ENCODE peak calls at places on chromosomes 6 and 20, in eight cellular contexts. N, O, U, E, V, Y, C and G are unnamed samples.

GRCh38 chr20:5056801-5057599 is 55.7 kb upstream of the SLC23A2 start:
- DNase-seq in N (peak), O (no peak), U (peak), E (no peak), V (peak), Y (peak), C (no peak), G (peak)

GRCh38 chr6:106745396-106745795 is 116.0 kb downstream of the QRSL1 start:
- DNase-seq in N (no peak), O (no peak), U (no peak), E (no peak), V (no peak), Y (no peak), C (no peak), G (no peak)

GRCh38 chr6:24788031-24788665 is 10.6 kb downstream of the ARMH2 start:
- DNase-seq in N (no peak), O (no peak), U (no peak), E (no peak), V (no peak), Y (peak), C (no peak), G (no peak)

GRCh38 chr6:168264593-168265335 is 54.8 kb downstream of the DACT2 start:
- DNase-seq in N (no peak), O (peak), U (no peak), E (no peak), V (no peak), Y (no peak), C (peak), G (no peak)

GRCh38 chr20:46010491-46011405 is 2.0 kb downstream of the MMP9 start:
- DNase-seq in N (no peak), O (no peak), U (no peak), E (peak), V (peak), Y (peak), C (no peak), G (no peak)

GRCh38 chr20:1474817-1475603 is 8.4 kb upstream of the NSFL1C start:
- DNase-seq in N (no peak), O (no peak), U (no peak), E (no peak), V (no peak), Y (no peak), C (no peak), G (no peak)

GRCh38 chr20:32646486-32646885 is 27.3 kb downstream of the C20orf203 start:
- DNase-seq in N (no peak), O (no peak), U (no peak), E (no peak), V (no peak), Y (no peak), C (no peak), G (no peak)

GRCh38 chr6:441126-441920 is 49.8 kb downstream of the IRF4 start:
- DNase-seq in N (no peak), O (no peak), U (no peak), E (no peak), V (no peak), Y (no peak), C (no peak), G (no peak)

GRCh38 chr6:41650120-41650519 is 11.9 kb downstream of the MDFI start:
- DNase-seq in N (no peak), O (no peak), U (no peak), E (no peak), V (no peak), Y (no peak), C (no peak), G (no peak)

GRCh38 chr6:166786704-166787293 is 159.7 kb upstream of the RPS6KA2 start:
- DNase-seq in N (peak), O (no peak), U (peak), E (peak), V (no peak), Y (peak), C (no peak), G (peak)

GRCh38 chr20:56247954-56248782 is at the start of gene MC3R:
- DNase-seq in N (peak), O (no peak), U (peak), E (peak), V (no peak), Y (peak), C (peak), G (peak)

GRCh38 chr6:14925627-14926026 is 320.2 kb upstream of the JARID2 start:
- DNase-seq in N (no peak), O (no peak), U (no peak), E (no peak), V (no peak), Y (peak), C (no peak), G (no peak)

GRCh38 chr20:32150291-32150848 is 40.9 kb downstream of the TM9SF4 start:
- DNase-seq in N (peak), O (peak), U (no peak), E (no peak), V (no peak), Y (no peak), C (no peak), G (no peak)

GRCh38 chr6:67887747-67888545 is 747.1 kb upstream of the ADGRB3 start:
- DNase-seq in N (no peak), O (no peak), U (no peak), E (no peak), V (no peak), Y (no peak), C (no peak), G (no peak)

GRCh38 chr6:128807577-128807976 is 75.4 kb upstream of the LAMA2 start:
- DNase-seq in N (no peak), O (no peak), U (no peak), E (no peak), V (no peak), Y (peak), C (no peak), G (peak)

GRCh38 chr20:37757550-37757949 is 63.7 kb downstream of the CTNNBL1 start:
- DNase-seq in N (no peak), O (no peak), U (no peak), E (no peak), V (no peak), Y (no peak), C (no peak), G (no peak)

GRCh38 chr20:46013826-46014516 is 5.3 kb downstream of the MMP9 start:
- DNase-seq in N (peak), O (no peak), U (no peak), E (peak), V (peak), Y (peak), C (peak), G (peak)

GRCh38 chr6:126210398-126211075 is 129.4 kb upstream of the CENPW start:
- DNase-seq in N (no peak), O (no peak), U (no peak), E (no peak), V (no peak), Y (peak), C (no peak), G (peak)

GRCh38 chr6:147712841-147713240 is 204.4 kb downstream of the SAMD5 start:
- DNase-seq in N (no peak), O (no peak), U (no peak), E (no peak), V (no peak), Y (peak), C (no peak), G (no peak)

GRCh38 chr6:98352348-98352747 is 482.0 kb upstream of the POU3F2 start:
- DNase-seq in N (no peak), O (no peak), U (no peak), E (no peak), V (no peak), Y (no peak), C (no peak), G (no peak)

GRCh38 chr20:21511850-21512633 is 1.8 kb downstream of the NKX2-2 start:
- DNase-seq in N (no peak), O (no peak), U (no peak), E (peak), V (no peak), Y (no peak), C (no peak), G (no peak)

GRCh38 chr6:157944983-157945931 is 36.4 kb upstream of the SYNJ2 start:
- DNase-seq in N (no peak), O (no peak), U (no peak), E (no peak), V (no peak), Y (peak), C (no peak), G (peak)

GRCh38 chr6:155872961-155873360 is 417.3 kb upstream of the NOX3 start:
- DNase-seq in N (no peak), O (no peak), U (no peak), E (no peak), V (no peak), Y (no peak), C (no peak), G (no peak)

GRCh38 chr6:30483677-30484279 is 5.5 kb upstream of the HLA-E start:
- DNase-seq in N (no peak), O (no peak), U (no peak), E (peak), V (no peak), Y (peak), C (no peak), G (peak)

GRCh38 chr6:162099685-162100084 is 627.9 kb downstream of the PRKN start:
- DNase-seq in N (peak), O (no peak), U (peak), E (no peak), V (no peak), Y (peak), C (no peak), G (peak)

GRCh38 chr6:156617376-156617775 is 159.8 kb upstream of the ARID1B start:
- DNase-seq in N (peak), O (no peak), U (peak), E (no peak), V (no peak), Y (no peak), C (no peak), G (no peak)

GRCh38 chr20:49534314-49534713 is 33.6 kb downstream of the PTGIS start:
- DNase-seq in N (peak), O (no peak), U (peak), E (peak), V (no peak), Y (peak), C (no peak), G (peak)

GRCh38 chr6:154719433-154719832 is 13.8 kb upstream of the SCAF8 start:
- DNase-seq in N (no peak), O (no peak), U (no peak), E (no peak), V (no peak), Y (no peak), C (no peak), G (no peak)

GRCh38 chr20:10297684-10298240 is 79.1 kb downstream of the SNAP25 start:
- DNase-seq in N (no peak), O (no peak), U (no peak), E (no peak), V (no peak), Y (peak), C (no peak), G (peak)

GRCh38 chr6:145734486-145735355 is 599 bp downstream of the EPM2A start:
- DNase-seq in N (peak), O (peak), U (peak), E (peak), V (peak), Y (peak), C (peak), G (peak)

GRCh38 chr6:31813463-31813849 is 1.6 kb downstream of the HSPA1L start:
- DNase-seq in N (peak), O (no peak), U (no peak), E (no peak), V (no peak), Y (no peak), C (no peak), G (no peak)
- H3K4me3 ChIP-seq in N (no peak), O (no peak), U (no peak), E (no peak), V (no peak), Y (no peak), C (no peak), G (no peak)

DNA sequence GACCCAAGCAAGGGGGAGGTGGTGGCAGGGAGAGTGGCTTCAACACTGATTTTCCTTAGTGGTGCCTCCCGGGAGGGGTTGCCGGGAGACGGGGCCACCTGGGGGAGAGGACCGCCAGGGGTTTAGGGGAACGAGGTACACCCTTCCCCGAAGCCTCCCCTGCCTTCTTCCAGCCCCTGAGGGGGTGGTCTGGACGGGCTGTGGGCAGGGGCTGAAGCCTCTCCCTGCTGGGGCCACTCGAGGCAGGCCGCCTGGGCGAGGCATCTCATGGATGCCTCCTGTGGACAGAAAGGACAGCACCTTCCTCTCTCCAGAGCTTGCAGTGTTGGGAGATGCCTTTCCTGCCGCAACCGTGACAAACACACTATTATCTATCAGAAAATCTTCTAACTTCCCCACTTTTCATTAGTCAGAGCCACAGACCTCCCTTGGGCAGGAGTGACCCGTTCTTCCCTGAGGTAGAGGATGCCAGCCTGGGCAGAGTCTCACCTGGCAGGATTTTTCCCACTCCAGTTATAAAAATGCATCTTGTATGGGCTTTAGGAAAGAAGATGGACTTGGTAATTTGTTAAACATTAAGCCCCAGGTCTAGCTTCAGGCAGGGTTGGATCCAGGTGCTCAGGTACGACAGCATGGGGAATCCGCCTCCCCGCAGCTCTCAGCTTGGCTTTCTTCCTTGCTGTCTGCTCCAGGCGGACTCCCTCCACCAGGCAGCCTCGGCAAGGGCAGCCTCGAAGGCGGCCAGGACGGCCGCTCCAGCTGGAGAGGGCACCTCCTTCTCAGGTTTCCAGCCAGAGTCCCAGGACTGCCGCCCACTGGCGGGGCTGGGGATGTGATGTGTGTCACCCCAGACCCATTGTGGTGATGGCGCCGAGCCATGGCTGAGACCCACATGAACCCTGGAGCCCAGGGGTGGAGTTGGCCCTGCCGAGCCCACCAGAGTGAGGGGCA is 11.0 kb downstream of the HRH3 start:
- DNase-seq in N (peak), O (no peak), U (no peak), E (peak), V (no peak), Y (no peak), C (no peak), G (no peak)
- TF ChIP-seq CTCF in N (no peak), O (no peak), U (no peak), E (no peak), V (no peak), Y (no peak), C (no peak), G (no peak)

DNA sequence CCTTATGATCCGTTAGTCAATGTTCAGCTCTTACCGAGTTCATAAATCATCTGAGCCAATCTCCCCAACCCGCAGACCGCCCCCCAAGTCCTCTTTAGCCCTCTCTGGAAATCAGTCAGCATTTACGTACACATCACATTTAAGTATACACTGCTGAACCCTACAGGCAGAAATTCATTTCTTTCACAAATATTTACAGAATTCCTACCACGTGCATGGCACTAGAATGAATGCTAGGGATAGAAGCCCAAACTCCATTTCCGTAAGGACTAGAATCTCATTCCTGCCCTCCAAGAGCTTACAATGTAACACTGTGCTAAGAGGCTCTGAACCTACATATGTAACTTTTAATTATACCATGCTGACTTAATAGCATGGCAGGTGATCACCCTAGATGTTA is 1.8 kb downstream of the OSER1 start:
- DNase-seq in N (no peak), O (no peak), U (no peak), E (no peak), V (no peak), Y (peak), C (no peak), G (peak)
- H3K4me3 ChIP-seq in N (no peak), O (peak), U (no peak), E (peak), V (peak), Y (peak), C (peak), G (peak)

DNA sequence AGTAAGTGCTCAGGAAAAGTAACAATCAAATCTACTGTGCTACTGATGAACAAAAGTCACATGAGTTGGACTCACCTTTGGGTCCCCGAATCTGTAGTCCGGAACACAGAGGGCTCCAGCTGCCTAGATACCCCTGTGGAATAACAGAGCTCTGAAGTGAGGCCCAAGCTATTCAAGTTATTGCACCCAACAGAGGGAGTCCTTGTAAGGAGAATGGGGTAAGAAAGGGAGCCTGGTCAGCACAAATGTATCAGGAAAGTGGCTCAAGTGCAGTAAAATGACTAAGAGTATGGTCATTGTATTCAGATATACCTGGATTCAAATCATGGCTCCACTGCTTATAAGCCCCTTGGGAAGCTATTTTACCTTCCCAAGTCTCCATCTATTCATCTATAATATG is 20.9 kb downstream of the EDN1 start:
- DNase-seq in N (no peak), O (no peak), U (no peak), E (no peak), V (no peak), Y (no peak), C (no peak), G (no peak)
- TF ChIP-seq CTCF in N (no peak), O (no peak), U (no peak), E (no peak), V (no peak), Y (no peak), C (no peak), G (no peak)

GRCh38 chr6:73078333-73078732 is 147.0 kb downstream of the KHDC1L start:
- DNase-seq in N (no peak), O (no peak), U (no peak), E (no peak), V (no peak), Y (no peak), C (no peak), G (no peak)
- H3K4me3 ChIP-seq in N (no peak), O (no peak), U (no peak), E (no peak), V (no peak), Y (no peak), C (no peak), G (no peak)

DNA sequence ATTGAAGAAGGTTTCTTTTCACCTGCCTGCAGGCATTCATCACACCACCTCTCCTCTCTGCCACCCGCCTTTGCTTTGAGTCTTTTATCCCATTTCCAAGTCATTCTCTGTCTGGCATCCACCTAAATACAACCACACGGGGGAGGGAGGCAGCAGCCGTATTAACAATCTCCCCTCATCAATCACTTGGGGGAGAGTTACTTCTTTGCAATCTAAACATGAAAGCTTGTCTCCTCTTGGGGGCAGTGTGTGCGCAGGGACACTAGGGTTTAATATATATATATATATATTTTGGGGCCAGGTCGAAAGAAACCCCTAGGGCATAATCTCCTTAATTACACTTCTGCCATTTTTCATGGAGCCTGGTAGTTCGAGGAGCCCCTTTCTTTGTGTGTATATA is 214.5 kb downstream of the TSHZ2 start:
- DNase-seq in N (no peak), O (no peak), U (no peak), E (no peak), V (no peak), Y (no peak), C (no peak), G (no peak)
- TF ChIP-seq CTCF in N (no peak), O (no peak), U (no peak), E (no peak), V (no peak), Y (no peak), C (no peak), G (no peak)

DNA sequence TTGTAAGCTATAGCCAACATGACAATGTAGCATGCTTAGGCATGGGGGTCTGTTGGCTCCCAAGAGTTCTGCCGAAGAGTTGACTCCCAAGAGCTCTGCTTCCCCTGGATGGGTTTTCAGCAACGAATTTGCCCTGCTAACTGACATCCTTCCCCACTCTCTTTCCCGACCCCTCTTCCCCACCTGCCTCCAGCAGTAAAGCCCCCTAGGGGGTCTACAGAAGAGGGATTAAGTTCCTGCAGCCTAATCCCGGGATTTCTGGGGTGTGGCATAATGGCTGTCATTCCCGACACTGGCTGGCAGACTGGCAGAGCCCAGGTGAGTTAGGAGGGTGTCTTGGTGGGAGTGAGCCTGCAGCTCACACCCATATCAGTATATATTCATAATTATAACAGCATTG is 121.0 kb upstream of the ZNF184 start:
- DNase-seq in N (no peak), O (no peak), U (no peak), E (no peak), V (no peak), Y (no peak), C (no peak), G (no peak)
- H3K4me3 ChIP-seq in N (no peak), O (no peak), U (no peak), E (no peak), V (no peak), Y (no peak), C (no peak), G (no peak)

GRCh38 chr6:13412211-13412610 is 75.2 kb downstream of the GFOD1 start:
- DNase-seq in N (no peak), O (no peak), U (no peak), E (no peak), V (no peak), Y (no peak), C (no peak), G (no peak)
- TF ChIP-seq CTCF in N (no peak), O (no peak), U (no peak), E (no peak), V (no peak), Y (no peak), C (no peak), G (no peak)

DNA sequence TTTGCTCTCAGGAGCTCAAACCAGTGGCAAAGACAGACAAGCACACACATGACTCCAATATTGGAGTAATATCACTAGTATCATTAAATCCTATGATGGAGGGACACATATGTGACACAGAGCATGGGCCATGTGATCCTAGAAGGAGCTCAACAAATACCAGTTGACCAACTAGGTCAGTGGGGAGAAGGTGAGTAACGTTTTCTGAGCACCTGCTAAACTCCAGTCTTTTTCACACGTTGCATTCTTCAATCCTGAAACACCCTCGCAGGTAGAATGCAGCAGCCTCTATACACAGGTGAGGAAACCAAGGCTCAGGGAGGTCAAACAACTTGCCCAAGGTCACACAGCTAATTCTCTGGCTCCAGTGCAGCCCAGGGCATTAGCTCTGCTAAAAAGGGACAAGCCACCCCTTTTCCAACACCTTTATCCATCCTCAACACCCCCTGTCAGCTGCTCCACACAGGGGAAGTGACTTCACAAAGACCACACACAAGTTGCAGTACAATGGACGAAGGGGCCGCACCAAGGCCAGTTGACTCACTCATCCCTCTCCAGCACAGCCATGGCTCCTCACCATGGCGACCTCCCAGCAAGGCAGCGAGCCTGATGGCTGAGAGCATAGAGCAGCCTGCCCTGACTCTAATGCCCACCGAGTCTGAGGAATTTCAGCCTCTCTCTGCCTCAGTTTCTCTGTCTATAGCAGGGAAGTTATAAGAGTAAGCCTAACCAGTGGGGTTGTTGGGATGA is 4.4 kb downstream of the CAPN11 start:
- DNase-seq in N (peak), O (no peak), U (no peak), E (no peak), V (no peak), Y (peak), C (no peak), G (peak)
- H3K4me3 ChIP-seq in N (no peak), O (no peak), U (no peak), E (no peak), V (no peak), Y (no peak), C (no peak), G (no peak)